ENCODE peak calls at places on chromosomes 5 and 9, in seven cellular contexts. Y, L, I, S, F, J and M are unnamed samples.

GRCh38 chr5:175829718-175830585 is 41.4 kb upstream of the CPLX2 start:
- DNase-seq in S (no peak), J (no peak), F (no peak), L (no peak), I (no peak), Y (no peak), M (no peak)

GRCh38 chr9:88587182-88587581 is 52.2 kb downstream of the NXNL2 start:
- DNase-seq in L (no peak), F (no peak), Y (no peak), J (no peak), S (no peak), I (no peak), M (no peak)

GRCh38 chr5:73120222-73121108 is at the start of gene TMEM171:
- DNase-seq in J (no peak), F (peak; percentile 48), L (no peak), Y (no peak), I (no peak), S (peak; percentile 92), M (peak; percentile 24)

GRCh38 chr9:34993502-34994428 is 4.2 kb downstream of the DNAJB5 start:
- DNase-seq in Y (no peak), L (peak; percentile 41), S (peak; percentile 76), J (peak; percentile 69), I (peak; percentile 91), F (no peak), M (no peak)

GRCh38 chr5:173458819-173459218 is 130.6 kb upstream of the STC2 start:
- DNase-seq in Y (no peak), J (no peak), L (no peak), S (no peak), F (no peak), I (no peak), M (no peak)

GRCh38 chr5:759781-760362 is 24.7 kb downstream of the ZDHHC11B start:
- DNase-seq in I (peak; percentile 87), Y (no peak), L (peak; percentile 6), S (peak; percentile 55), J (no peak), F (peak; percentile 19), M (no peak)

GRCh38 chr9:135960328-135961276 is 571 bp downstream of the UBAC1 start:
- DNase-seq in Y (no peak), F (no peak), L (peak; percentile 18), I (no peak), J (no peak), S (peak; percentile 91), M (no peak)

GRCh38 chr5:142014911-142015584 is 2.2 kb upstream of the GNPDA1 start:
- DNase-seq in S (peak; percentile 59), L (peak; percentile 49), I (no peak), Y (no peak), F (no peak), J (peak; percentile 38), M (peak; percentile 39)

GRCh38 chr9:105444130-105444529 is 3.7 kb upstream of the FSD1L start:
- DNase-seq in Y (no peak), F (no peak), J (no peak), S (no peak), I (no peak), L (no peak), M (no peak)

GRCh38 chr5:139757727-139758509 is 37.7 kb upstream of the PSD2 start:
- DNase-seq in Y (no peak), F (no peak), I (no peak), L (no peak), S (no peak), J (no peak), M (no peak)

GRCh38 chr9:61666849-61667371 is 477.1 kb downstream of the SPATA31A7 start:
- DNase-seq in Y (no peak), J (no peak), L (no peak), S (no peak), F (no peak), I (peak; percentile 72), M (no peak)

GRCh38 chr9:14349141-14349817 is 35.3 kb upstream of the NFIB start:
- DNase-seq in S (peak; percentile 42), J (no peak), L (no peak), F (no peak), Y (no peak), I (no peak), M (peak; percentile 28)

GRCh38 chr9:129595323-129595741 is 25.6 kb downstream of the C9orf50 start:
- DNase-seq in F (no peak), J (no peak), S (no peak), I (no peak), L (no peak), Y (no peak), M (no peak)

GRCh38 chr5:179292681-179293080 is 52.6 kb downstream of the ADAMTS2 start:
- DNase-seq in I (peak; percentile 80), L (no peak), J (no peak), S (no peak), Y (no peak), F (no peak), M (no peak)

GRCh38 chr5:178207183-178207916 is 3.0 kb downstream of the HNRNPAB start:
- DNase-seq in S (no peak), I (no peak), J (no peak), Y (no peak), L (no peak), F (no peak), M (no peak)

GRCh38 chr9:92504881-92505280 is 22.6 kb upstream of the ASPN start:
- DNase-seq in J (no peak), F (no peak), I (no peak), S (no peak), L (no peak), Y (no peak), M (no peak)

GRCh38 chr5:139137703-139138102 is 60.5 kb downstream of the SIL1 start:
- DNase-seq in J (no peak), L (no peak), F (no peak), S (peak; percentile 44), Y (no peak), I (no peak), M (peak; percentile 43)

GRCh38 chr9:121889990-121890563 is 203.0 kb downstream of the TTLL11 start:
- DNase-seq in Y (no peak), S (no peak), I (peak; percentile 71), L (no peak), F (no peak), J (no peak), M (no peak)

GRCh38 chr9:133855802-133856592 is 117.8 kb upstream of the SARDH start:
- DNase-seq in J (no peak), F (no peak), I (no peak), Y (no peak), L (no peak), S (no peak), M (no peak)

GRCh38 chr5:166358127-166358840 is 1933.2 kb upstream of the WWC1 start:
- DNase-seq in Y (no peak), F (no peak), J (no peak), S (no peak), I (no peak), L (no peak), M (no peak)

GRCh38 chr5:83149671-83150070 is 72.3 kb downstream of the XRCC4 start:
- DNase-seq in J (no peak), I (no peak), S (no peak), L (no peak), Y (no peak), F (no peak), M (no peak)

GRCh38 chr9:133274236-133275104 is 531 bp downstream of the ABO start:
- DNase-seq in F (no peak), J (no peak), I (peak; percentile 82), Y (no peak), L (no peak), S (peak; percentile 81), M (no peak)